ENCODE peak calls at places on chromosomes 16 and 17, in ten cellular contexts. C is AG08396; S is NCI-H510A; G is CD8-positive, alpha-beta memory T cell; Y is mesothelial cell of epicardium; X is left lobe of liver; A is HTR-8/SVneo; E is BJ; B is AG09319; P is foreskin keratinocyte. H is an unnamed sample.

GRCh38 chr17:21282850-21283249 is 1.7 kb upstream of the MAP2K3 start:
- DNase-seq in C (no peak), S (no peak), G (no peak), Y (no peak), X (no peak), A (no peak), E (no peak), B (no peak), P (no peak), H (no peak)

GRCh38 chr17:2723505-2723996 is 12.0 kb upstream of the CLUH start:
- DNase-seq in C (no peak), S (no peak), G (no peak), Y (no peak), X (no peak), A (no peak), E (no peak), B (no peak), P (no peak), H (no peak)

GRCh38 chr17:44785921-44786320 is 27.1 kb downstream of the ADAM11 start:
- DNase-seq in C (no peak), S (no peak), G (no peak), Y (no peak), X (no peak), A (no peak), E (no peak), B (no peak), P (no peak), H (no peak)

GRCh38 chr16:20755238-20755637 is 8.6 kb upstream of the ACSM3 start:
- DNase-seq in C (no peak), S (no peak), G (no peak), Y (no peak), X (no peak), A (no peak), E (no peak), B (no peak), P (no peak), H (no peak)

GRCh38 chr16:30418350-30419181 is 11.2 kb downstream of the ZNF771 start:
- DNase-seq in C (no peak), S (no peak), G (no peak), Y (no peak), X (no peak), A (no peak), E (no peak), B (no peak), P (no peak), H (no peak)

GRCh38 chr16:65178151-65178550 is 56.3 kb upstream of the CDH11 start:
- DNase-seq in C (peak), S (no peak), G (no peak), Y (no peak), X (no peak), A (no peak), E (no peak), B (no peak), P (no peak), H (no peak)

GRCh38 chr16:89365044-89365467 is 125.3 kb downstream of the ANKRD11 start:
- DNase-seq in C (peak), S (no peak), G (no peak), Y (no peak), X (no peak), A (no peak), E (no peak), B (no peak), P (no peak), H (no peak)

GRCh38 chr17:31533546-31534155 is 142.2 kb downstream of the RAB11FIP4 start:
- DNase-seq in C (peak), S (no peak), G (no peak), Y (no peak), X (no peak), A (peak), E (no peak), B (peak), P (peak), H (no peak)

GRCh38 chr17:79009397-79010303 is at the start of gene CANT1:
- DNase-seq in C (peak), S (peak), G (peak), Y (peak), X (peak), A (peak), E (peak), B (peak), P (no peak), H (no peak)

GRCh38 chr16:35639233-35640205 is 2180.1 kb downstream of the TP53TG3F start:
- DNase-seq in C (no peak), S (no peak), G (no peak), Y (no peak), X (no peak), A (no peak), E (no peak), B (no peak), P (no peak), H (no peak)

GRCh38 chr16:89453662-89454321 is 36.6 kb downstream of the ANKRD11 start:
- DNase-seq in C (no peak), S (no peak), G (no peak), Y (no peak), X (no peak), A (no peak), E (no peak), B (no peak), P (no peak), H (no peak)

GRCh38 chr17:7435676-7436555 is 681 bp downstream of the TMEM102 start:
- DNase-seq in C (no peak), S (peak), G (peak), Y (no peak), X (peak), A (no peak), E (no peak), B (no peak), P (no peak), H (no peak)

GRCh38 chr17:36877774-36878173 is 59.5 kb upstream of the LHX1 start:
- DNase-seq in C (no peak), S (no peak), G (no peak), Y (no peak), X (no peak), A (no peak), E (no peak), B (no peak), P (no peak), H (no peak)

GRCh38 chr17:42246515-42246914 is 29.7 kb downstream of the STAT5B start:
- DNase-seq in C (no peak), S (no peak), G (no peak), Y (no peak), X (no peak), A (no peak), E (no peak), B (no peak), P (no peak), H (no peak)

GRCh38 chr16:56513972-56514371 is 5.9 kb downstream of the BBS2 start:
- DNase-seq in C (peak), S (no peak), G (peak), Y (no peak), X (peak), A (peak), E (peak), B (peak), P (no peak), H (no peak)

GRCh38 chr16:15996432-15997109 is 47.2 kb downstream of the ABCC1 start:
- DNase-seq in C (peak), S (no peak), G (no peak), Y (no peak), X (no peak), A (peak), E (peak), B (peak), P (no peak), H (no peak)

GRCh38 chr16:19666451-19666850 is 51.6 kb downstream of the KNOP1 start:
- DNase-seq in C (no peak), S (no peak), G (no peak), Y (no peak), X (no peak), A (no peak), E (no peak), B (no peak), P (no peak), H (no peak)

GRCh38 chr17:31517524-31517923 is 126.0 kb downstream of the RAB11FIP4 start:
- DNase-seq in C (no peak), S (no peak), G (peak), Y (no peak), X (no peak), A (peak), E (no peak), B (no peak), P (no peak), H (no peak)

GRCh38 chr17:8366231-8366630 is 10.3 kb downstream of the KRABD2 start:
- DNase-seq in C (peak), S (no peak), G (no peak), Y (no peak), X (no peak), A (peak), E (no peak), B (peak), P (no peak), H (no peak)

GRCh38 chr16:78926723-78927200 is 673.8 kb downstream of the MAF start:
- DNase-seq in C (no peak), S (no peak), G (no peak), Y (no peak), X (no peak), A (no peak), E (no peak), B (no peak), P (no peak), H (no peak)